ENCODE peak calls at places on chromosomes 11 and 22, in nine cellular contexts. W is tibial nerve, O is GM12892, A is IMR-90, V is testis, G is heart left ventricle, Z is H1, X is stomach, H is uterus. D is an unnamed sample.

GRCh38 chr11:125235006-125235405 is 70.5 kb downstream of the PKNOX2 start:
- DNase-seq in W (no peak), O (no peak), A (no peak), V (no peak), G (no peak), Z (no peak), X (no peak), H (no peak), D (no peak)

GRCh38 chr11:96329419-96329818 is 13.6 kb downstream of the MAML2 start:
- DNase-seq in W (no peak), O (no peak), A (no peak), V (no peak), G (no peak), Z (no peak), X (no peak), H (no peak), D (no peak)

GRCh38 chr11:47003180-47003877 is 66.8 kb downstream of the CSTPP1 start:
- DNase-seq in W (peak; percentile 9), O (no peak), A (no peak), V (no peak), G (peak; percentile 22), Z (no peak), X (no peak), H (no peak), D (peak; percentile 89)

GRCh38 chr22:36569999-36570398 is 41.0 kb upstream of the EIF3D start:
- DNase-seq in W (no peak), O (no peak), A (peak; percentile 27), V (peak; percentile 30), G (no peak), Z (peak; percentile 38), X (no peak), H (no peak), D (no peak)

GRCh38 chr11:14971865-14972580 is at the start of gene CALCA:
- DNase-seq in W (no peak), O (no peak), A (no peak), V (no peak), G (no peak), Z (no peak), X (no peak), H (no peak), D (no peak)

GRCh38 chr11:65903068-65903481 is 2.9 kb upstream of the FOSL1 start:
- DNase-seq in W (no peak), O (no peak), A (peak; percentile 91), V (no peak), G (no peak), Z (no peak), X (no peak), H (no peak), D (no peak)

GRCh38 chr11:77159937-77160495 is 32.0 kb downstream of the MYO7A start:
- DNase-seq in W (no peak), O (no peak), A (no peak), V (no peak), G (no peak), Z (no peak), X (no peak), H (no peak), D (no peak)

GRCh38 chr11:32752001-32752400 is 42.5 kb downstream of the CCDC73 start:
- DNase-seq in W (no peak), O (no peak), A (no peak), V (no peak), G (no peak), Z (no peak), X (no peak), H (no peak), D (no peak)

GRCh38 chr22:27283714-27284113 is 517.8 kb downstream of the MN1 start:
- DNase-seq in W (no peak), O (no peak), A (peak; percentile 1), V (peak; percentile 54), G (no peak), Z (no peak), X (no peak), H (no peak), D (peak; percentile 14)

GRCh38 chr11:5624489-5625278 is at the start of gene TRIM34:
- DNase-seq in W (peak; percentile 64), O (peak; percentile 64), A (peak; percentile 62), V (peak; percentile 89), G (peak; percentile 55), Z (no peak), X (peak; percentile 56), H (peak; percentile 62), D (peak; percentile 60)
- TF ChIP-seq POLR2A in W (peak; percentile 10), O (peak; percentile 92), A (no peak), V (no peak), G (no peak), Z (no peak), X (no peak), H (peak; percentile 52), D (peak; percentile 70)

GRCh38 chr11:114216804-114217195 is 79.4 kb upstream of the NNMT start:
- DNase-seq in W (no peak), O (no peak), A (no peak), V (no peak), G (no peak), Z (no peak), X (no peak), H (no peak), D (no peak)

GRCh38 chr11:114218508-114218907 is 77.7 kb upstream of the NNMT start:
- DNase-seq in W (no peak), O (no peak), A (no peak), V (no peak), G (no peak), Z (no peak), X (no peak), H (no peak), D (no peak)

GRCh38 chr11:114215428-114215827 is 80.8 kb upstream of the NNMT start:
- DNase-seq in W (no peak), O (no peak), A (no peak), V (no peak), G (no peak), Z (no peak), X (no peak), H (no peak), D (peak; percentile 76)

GRCh38 chr11:114213622-114214021 is 82.6 kb upstream of the NNMT start:
- DNase-seq in W (no peak), O (no peak), A (no peak), V (no peak), G (no peak), Z (no peak), X (no peak), H (no peak), D (no peak)

GRCh38 chr11:114215871-114216803 is 80.1 kb upstream of the NNMT start:
- DNase-seq in W (no peak), O (no peak), A (no peak), V (peak; percentile 39), G (peak; percentile 57), Z (no peak), X (no peak), H (no peak), D (peak; percentile 87)
- TF ChIP-seq POLR2A in W (no peak), O (no peak), A (no peak), V (no peak), G (no peak), Z (no peak), X (no peak), H (no peak), D (peak; percentile 85)

DNA sequence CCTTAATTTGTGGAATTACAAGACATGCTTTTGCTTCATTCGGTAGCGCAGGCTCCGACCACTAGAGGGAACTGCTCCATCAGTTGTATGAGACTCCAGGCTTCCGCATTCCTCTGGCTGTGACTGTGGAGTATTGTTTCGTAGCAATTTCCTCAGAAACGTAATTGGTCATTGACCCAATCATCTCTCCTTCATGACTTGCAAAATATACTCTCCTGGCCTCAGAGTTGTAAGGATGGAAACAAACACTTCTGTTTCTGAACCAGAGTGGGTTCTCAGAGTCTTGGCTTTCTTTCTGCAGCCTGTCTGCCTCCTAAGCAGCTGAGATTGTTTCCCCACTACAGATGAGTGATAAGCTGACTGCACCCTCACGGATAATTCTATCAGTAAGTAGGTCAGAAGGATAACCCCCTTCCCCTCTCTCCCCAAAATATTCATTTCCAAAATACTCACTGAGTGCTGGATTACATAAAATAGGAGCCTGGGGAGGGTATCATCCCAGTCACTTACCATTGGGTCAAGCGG is 146.8 kb upstream of the ZC3H12C start:
- DNase-seq in W (peak; percentile 96), O (no peak), A (peak; percentile 97), V (peak; percentile 95), G (peak; percentile 84), Z (peak; percentile 66), X (peak; percentile 84), H (peak; percentile 86), D (peak; percentile 67)
- TF ChIP-seq POLR2A in W (no peak), O (no peak), A (peak; percentile 83), V (no peak), G (no peak), Z (no peak), X (no peak), H (peak; percentile 49), D (no peak)

GRCh38 chr22:38317995-38318715 is 922 bp upstream of the CSNK1E start:
- DNase-seq in W (peak; percentile 69), O (no peak), A (peak; percentile 93), V (peak; percentile 66), G (peak; percentile 70), Z (no peak), X (peak; percentile 71), H (peak; percentile 88), D (peak; percentile 75)

GRCh38 chr22:38315801-38316339 is 1.4 kb downstream of the CSNK1E start:
- DNase-seq in W (no peak), O (no peak), A (no peak), V (no peak), G (no peak), Z (no peak), X (no peak), H (no peak), D (no peak)

GRCh38 chr22:38317237-38317994 is at the start of gene CSNK1E:
- DNase-seq in W (peak; percentile 77), O (peak; percentile 87), A (peak; percentile 33), V (peak; percentile 79), G (peak; percentile 89), Z (no peak), X (peak; percentile 86), H (peak; percentile 83), D (peak; percentile 79)

GRCh38 chr22:38314992-38315800 is 2.0 kb downstream of the CSNK1E start:
- DNase-seq in W (no peak), O (no peak), A (peak; percentile 35), V (no peak), G (no peak), Z (no peak), X (peak; percentile 36), H (no peak), D (no peak)

DNA sequence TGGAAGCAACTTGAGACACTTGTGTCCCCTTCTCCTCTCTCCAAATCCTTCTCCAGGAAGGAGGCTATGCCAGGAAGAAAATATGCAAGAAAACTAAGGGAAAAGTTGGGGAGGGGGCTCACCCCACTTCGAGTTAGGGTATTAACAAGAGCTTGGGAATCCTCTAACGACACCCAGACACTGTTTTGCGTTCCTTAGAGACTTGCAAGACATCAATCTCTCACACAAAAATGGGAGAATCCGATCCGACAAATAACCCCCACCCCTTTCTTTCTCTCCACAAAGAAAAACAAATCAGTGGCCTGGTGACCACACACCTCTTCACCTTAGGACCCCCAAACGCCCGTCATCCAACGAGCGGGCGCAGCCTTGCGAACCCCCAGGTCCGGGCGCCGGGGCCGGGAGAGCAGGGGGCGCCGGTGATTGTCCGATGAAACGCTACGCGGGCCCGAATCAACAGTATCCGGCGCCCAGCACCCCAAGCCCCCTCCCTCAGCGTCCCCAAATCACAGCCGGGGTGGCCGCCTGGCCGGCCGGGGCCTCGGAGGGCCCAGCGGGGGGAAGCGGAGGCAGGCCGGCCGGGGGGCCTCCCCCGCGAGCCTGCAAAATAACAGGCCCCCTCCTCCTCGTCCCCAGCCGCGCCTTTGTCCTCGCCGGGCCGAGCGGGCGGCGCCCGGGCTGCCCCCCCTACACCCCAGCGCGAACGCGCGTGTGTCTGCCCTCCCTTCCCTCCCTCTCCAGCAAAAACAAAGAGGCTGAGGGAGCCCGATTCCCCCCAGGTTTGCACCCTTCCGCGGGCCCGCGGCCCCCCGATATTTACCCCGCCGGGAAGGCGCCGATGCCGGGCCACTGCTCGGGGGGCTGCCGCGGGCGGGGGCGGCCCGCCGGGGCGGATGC is 645 bp downstream of the CSNK1E start:
- DNase-seq in W (peak; percentile 56), O (peak; percentile 65), A (peak; percentile 51), V (peak; percentile 79), G (peak; percentile 78), Z (no peak), X (peak; percentile 66), H (peak; percentile 77), D (peak; percentile 66)
- TF ChIP-seq POLR2A in W (peak; percentile 76), O (peak; percentile 31), A (peak; percentile 69), V (no peak), G (no peak), Z (peak; percentile 68), X (no peak), H (peak; percentile 51), D (no peak)